ENCODE peak calls at places on chromosomes 2 and 18, in seven cellular contexts. D, A, R, B, H, L and J are unnamed samples.

GRCh38 chr2:217338306-217338916 is 478.5 kb upstream of the TNP1 start:
- DNase-seq in H (no peak), A (peak; percentile 48), R (no peak), B (peak; percentile 89), D (no peak), L (no peak), J (peak; percentile 46)

GRCh38 chr2:156565066-156565710 is 129.0 kb downstream of the GPD2 start:
- DNase-seq in L (peak; percentile 86), B (peak; percentile 27), R (no peak), H (no peak), D (no peak), A (peak; percentile 66), J (peak; percentile 89)

GRCh38 chr18:22558945-22559385 is 141.2 kb upstream of the CTAGE1 start:
- DNase-seq in B (no peak), H (no peak), A (peak; percentile 80), D (peak; percentile 12), R (no peak), L (peak; percentile 93), J (no peak)

GRCh38 chr2:29082804-29083495 is 8.6 kb upstream of the PCARE start:
- DNase-seq in L (no peak), B (no peak), D (no peak), H (peak; percentile 50), R (no peak), A (no peak), J (no peak)

GRCh38 chr2:127181851-127182250 is 38.2 kb downstream of the CYP27C1 start:
- DNase-seq in L (no peak), D (no peak), B (no peak), R (no peak), A (no peak), H (no peak), J (no peak)

GRCh38 chr2:60867848-60868247 is 13.5 kb upstream of the REL start:
- DNase-seq in H (no peak), A (peak; percentile 10), L (no peak), B (no peak), R (no peak), D (no peak), J (no peak)

GRCh38 chr2:45696708-45697107 is 45.2 kb downstream of the PRKCE start:
- DNase-seq in R (no peak), B (no peak), D (no peak), A (no peak), H (no peak), L (no peak), J (no peak)

GRCh38 chr2:29228276-29228675 is 113.1 kb downstream of the CLIP4 start:
- DNase-seq in D (no peak), A (no peak), B (no peak), R (no peak), L (no peak), H (no peak), J (no peak)

GRCh38 chr2:40256649-40257048 is 195.2 kb downstream of the SLC8A1 start:
- DNase-seq in B (no peak), A (peak; percentile 15), H (no peak), D (peak; percentile 57), L (no peak), R (no peak), J (no peak)

GRCh38 chr2:175363719-175364118 is 182.2 kb upstream of the ATP5MC3 start:
- DNase-seq in R (no peak), D (no peak), A (no peak), H (no peak), L (no peak), B (no peak), J (no peak)

GRCh38 chr2:70258532-70258875 is 567 bp downstream of the PCYOX1 start:
- DNase-seq in D (peak; percentile 42), H (no peak), A (peak; percentile 72), R (no peak), B (no peak), L (no peak), J (no peak)

GRCh38 chr18:34726286-34727004 is 16.3 kb downstream of the DTNA start:
- DNase-seq in D (no peak), B (no peak), L (no peak), A (no peak), H (no peak), R (no peak), J (no peak)

GRCh38 chr18:35861367-35862114 is 110.9 kb upstream of the RMP24 start:
- DNase-seq in R (no peak), H (peak; percentile 3), B (no peak), A (peak; percentile 31), L (peak; percentile 6), D (no peak), J (no peak)

GRCh38 chr2:126679314-126679713 is 23.4 kb downstream of the GYPC start:
- DNase-seq in D (no peak), A (no peak), R (no peak), H (no peak), B (no peak), L (no peak), J (no peak)

GRCh38 chr2:164692114-164692513 is 70.8 kb upstream of the GRB14 start:
- DNase-seq in B (no peak), A (no peak), D (no peak), L (no peak), H (no peak), R (no peak), J (no peak)

GRCh38 chr18:48838921-48839818 is 111.6 kb downstream of the SMAD7 start:
- DNase-seq in B (no peak), A (peak; percentile 57), L (peak; percentile 57), H (no peak), R (no peak), D (no peak), J (peak; percentile 61)

GRCh38 chr2:188303363-188304031 is 11.8 kb downstream of the GULP1 start:
- DNase-seq in R (no peak), H (no peak), L (peak; percentile 24), D (no peak), A (peak; percentile 15), B (no peak), J (no peak)

GRCh38 chr18:26549103-26549485 is 741 bp upstream of the KCTD1 start:
- DNase-seq in L (no peak), H (peak; percentile 39), B (no peak), R (peak; percentile 49), A (peak; percentile 49), D (no peak), J (no peak)

GRCh38 chr2:175941699-175942098 is 60.4 kb downstream of the LNPK start:
- DNase-seq in L (no peak), R (no peak), B (no peak), D (no peak), H (no peak), A (no peak), J (no peak)

GRCh38 chr2:118607663-118608062 is 239.8 kb downstream of the EN1 start:
- DNase-seq in A (no peak), R (no peak), L (no peak), H (no peak), B (no peak), D (no peak), J (no peak)

GRCh38 chr2:86118130-86118529 is 12.1 kb downstream of the PTCD3 start:
- DNase-seq in R (no peak), D (no peak), L (no peak), H (no peak), A (no peak), B (no peak), J (no peak)
- TF ChIP-seq CTCF in R (no peak), D (no peak), L (no peak), H (no peak), A (no peak), B (no peak), J (no peak)

GRCh38 chr2:8209494-8209893 is 472.4 kb upstream of the ID2 start:
- DNase-seq in H (no peak), R (no peak), D (no peak), A (no peak), L (no peak), B (no peak), J (no peak)

GRCh38 chr2:8214221-8214620 is 467.6 kb upstream of the ID2 start:
- DNase-seq in D (no peak), H (no peak), L (no peak), A (no peak), R (no peak), B (no peak), J (no peak)

GRCh38 chr2:8211384-8211783 is 470.5 kb upstream of the ID2 start:
- DNase-seq in H (no peak), A (no peak), D (no peak), R (no peak), L (no peak), B (no peak), J (no peak)

GRCh38 chr2:8215159-8215863 is 466.5 kb upstream of the ID2 start:
- DNase-seq in L (no peak), D (no peak), R (no peak), B (no peak), H (no peak), A (no peak), J (no peak)

GRCh38 chr2:8212239-8212638 is 469.6 kb upstream of the ID2 start:
- DNase-seq in H (no peak), B (no peak), R (no peak), A (no peak), D (no peak), L (no peak), J (no peak)
- TF ChIP-seq CTCF in H (no peak), B (no peak), R (no peak), A (no peak), D (no peak), L (no peak), J (no peak)

GRCh38 chr2:128646091-128646490 is 327.4 kb upstream of the HS6ST1 start:
- DNase-seq in B (no peak), H (no peak), L (no peak), D (no peak), R (no peak), A (no peak), J (no peak)

GRCh38 chr2:128644156-128644555 is 325.5 kb upstream of the HS6ST1 start:
- DNase-seq in L (no peak), D (peak; percentile 58), B (no peak), H (no peak), A (no peak), R (no peak), J (no peak)

GRCh38 chr2:128643221-128644065 is 324.8 kb upstream of the HS6ST1 start:
- DNase-seq in D (no peak), R (no peak), L (no peak), A (no peak), H (no peak), B (no peak), J (no peak)

GRCh38 chr2:128645631-128646030 is 327.0 kb upstream of the HS6ST1 start:
- DNase-seq in R (no peak), D (no peak), H (no peak), A (no peak), L (no peak), B (no peak), J (no peak)

DNA sequence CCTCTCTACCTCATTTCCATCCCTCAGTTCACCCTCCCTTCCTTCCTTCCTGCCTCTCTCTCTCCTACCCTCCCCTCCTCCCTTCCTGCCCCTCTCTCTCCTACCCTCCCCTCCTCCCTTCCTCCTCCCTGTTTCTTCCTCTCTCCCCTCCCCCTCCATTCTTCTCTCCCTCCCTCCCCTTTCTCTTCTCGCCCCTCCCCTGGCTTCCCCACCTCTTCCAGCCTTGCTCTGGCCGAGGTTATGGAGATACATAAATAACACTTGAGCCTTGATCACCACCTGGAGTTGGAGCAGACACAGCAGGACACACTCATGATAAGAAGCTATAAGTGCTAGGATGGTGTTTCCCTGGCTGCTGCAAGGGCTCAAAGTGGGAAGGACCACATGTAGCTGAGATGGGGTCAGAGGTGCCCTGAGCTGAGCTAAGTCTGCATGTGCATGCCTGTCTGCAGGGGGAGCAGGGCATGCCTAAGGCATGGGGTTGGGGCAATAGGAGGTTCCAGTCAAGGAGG is 326.1 kb upstream of the HS6ST1 start:
- DNase-seq in R (no peak), L (no peak), A (no peak), H (no peak), D (peak; percentile 56), B (no peak), J (no peak)
- TF ChIP-seq CTCF in R (no peak), L (peak; percentile 32), A (no peak), H (no peak), D (no peak), B (peak; percentile 17), J (no peak)

GRCh38 chr2:237664151-237664550 is 36.8 kb downstream of the LRRFIP1 start:
- DNase-seq in L (no peak), H (no peak), B (no peak), A (no peak), D (no peak), R (no peak), J (no peak)
- TF ChIP-seq CTCF in L (no peak), H (no peak), B (no peak), A (no peak), D (no peak), R (no peak), J (no peak)